ENCODE peak calls at places on chromosomes 3 and 15, in eight cellular contexts. One of them, this sample, is unnamed.

GRCh38 chr3:73351423-73352071 is 273.2 kb downstream of the PDZRN3 start:
- DNase-seq in stimulated activated CD4-positive, alpha-beta T cell treated with anti-CD3 and anti-CD28 coated beads, Interleukin-12 subunit alpha, Interleukin-12 subunit beta, amount 100 ng/mL, for 48 hours: no peak
- DNase-seq in EH: peak; percentile 5
- DNase-seq in SK-MEL-5: no peak
- DNase-seq in activated T-helper 1 cell treated with anti-CD3 and anti-CD28 coated beads, Interleukin-2, amount 50 U/mL, for 16 hours: no peak
- DNase-seq in fibroblast of mammary gland: no peak
- DNase-seq in GM12864: no peak
- DNase-seq in lung: no peak
- DNase-seq in this sample: no peak

GRCh38 chr3:166111562-166111961 is 274.3 kb upstream of the BCHE start:
- DNase-seq in stimulated activated CD4-positive, alpha-beta T cell treated with anti-CD3 and anti-CD28 coated beads, Interleukin-12 subunit alpha, Interleukin-12 subunit beta, amount 100 ng/mL, for 48 hours: no peak
- DNase-seq in EH: no peak
- DNase-seq in SK-MEL-5: no peak
- DNase-seq in activated T-helper 1 cell treated with anti-CD3 and anti-CD28 coated beads, Interleukin-2, amount 50 U/mL, for 16 hours: no peak
- DNase-seq in fibroblast of mammary gland: no peak
- DNase-seq in GM12864: no peak
- DNase-seq in lung: no peak
- DNase-seq in this sample: no peak

GRCh38 chr15:50144342-50145120 is 25.5 kb upstream of the ATP8B4 start:
- DNase-seq in stimulated activated CD4-positive, alpha-beta T cell treated with anti-CD3 and anti-CD28 coated beads, Interleukin-12 subunit alpha, Interleukin-12 subunit beta, amount 100 ng/mL, for 48 hours: no peak
- DNase-seq in EH: no peak
- DNase-seq in SK-MEL-5: no peak
- DNase-seq in activated T-helper 1 cell treated with anti-CD3 and anti-CD28 coated beads, Interleukin-2, amount 50 U/mL, for 16 hours: no peak
- DNase-seq in fibroblast of mammary gland: no peak
- DNase-seq in GM12864: no peak
- DNase-seq in lung: no peak
- DNase-seq in this sample: no peak

GRCh38 chr3:87196879-87197278 is 30.2 kb upstream of the CHMP2B start:
- DNase-seq in stimulated activated CD4-positive, alpha-beta T cell treated with anti-CD3 and anti-CD28 coated beads, Interleukin-12 subunit alpha, Interleukin-12 subunit beta, amount 100 ng/mL, for 48 hours: no peak
- DNase-seq in EH: no peak
- DNase-seq in SK-MEL-5: no peak
- DNase-seq in activated T-helper 1 cell treated with anti-CD3 and anti-CD28 coated beads, Interleukin-2, amount 50 U/mL, for 16 hours: no peak
- DNase-seq in fibroblast of mammary gland: no peak
- DNase-seq in GM12864: no peak
- DNase-seq in lung: no peak
- DNase-seq in this sample: no peak

GRCh38 chr3:177300039-177300833 is 103.0 kb upstream of the TBL1XR1 start:
- DNase-seq in stimulated activated CD4-positive, alpha-beta T cell treated with anti-CD3 and anti-CD28 coated beads, Interleukin-12 subunit alpha, Interleukin-12 subunit beta, amount 100 ng/mL, for 48 hours: no peak
- DNase-seq in EH: peak; percentile 36
- DNase-seq in SK-MEL-5: no peak
- DNase-seq in activated T-helper 1 cell treated with anti-CD3 and anti-CD28 coated beads, Interleukin-2, amount 50 U/mL, for 16 hours: no peak
- DNase-seq in fibroblast of mammary gland: peak; percentile 16
- DNase-seq in GM12864: no peak
- DNase-seq in lung: peak; percentile 42
- DNase-seq in this sample: no peak

GRCh38 chr3:87076951-87077350 is 86.0 kb upstream of the VGLL3 start:
- DNase-seq in stimulated activated CD4-positive, alpha-beta T cell treated with anti-CD3 and anti-CD28 coated beads, Interleukin-12 subunit alpha, Interleukin-12 subunit beta, amount 100 ng/mL, for 48 hours: no peak
- DNase-seq in EH: peak; percentile 86
- DNase-seq in SK-MEL-5: no peak
- DNase-seq in activated T-helper 1 cell treated with anti-CD3 and anti-CD28 coated beads, Interleukin-2, amount 50 U/mL, for 16 hours: no peak
- DNase-seq in fibroblast of mammary gland: peak; percentile 75
- DNase-seq in GM12864: no peak
- DNase-seq in lung: no peak
- DNase-seq in this sample: no peak

GRCh38 chr3:31265646-31266423 is 266.9 kb upstream of the STT3B start:
- DNase-seq in stimulated activated CD4-positive, alpha-beta T cell treated with anti-CD3 and anti-CD28 coated beads, Interleukin-12 subunit alpha, Interleukin-12 subunit beta, amount 100 ng/mL, for 48 hours: no peak
- DNase-seq in EH: no peak
- DNase-seq in SK-MEL-5: no peak
- DNase-seq in activated T-helper 1 cell treated with anti-CD3 and anti-CD28 coated beads, Interleukin-2, amount 50 U/mL, for 16 hours: no peak
- DNase-seq in fibroblast of mammary gland: no peak
- DNase-seq in GM12864: no peak
- DNase-seq in lung: no peak
- DNase-seq in this sample: peak; percentile 53

GRCh38 chr15:50146661-50147060 is 27.6 kb upstream of the ATP8B4 start:
- DNase-seq in stimulated activated CD4-positive, alpha-beta T cell treated with anti-CD3 and anti-CD28 coated beads, Interleukin-12 subunit alpha, Interleukin-12 subunit beta, amount 100 ng/mL, for 48 hours: no peak
- DNase-seq in EH: peak; percentile 20
- DNase-seq in SK-MEL-5: no peak
- DNase-seq in activated T-helper 1 cell treated with anti-CD3 and anti-CD28 coated beads, Interleukin-2, amount 50 U/mL, for 16 hours: no peak
- DNase-seq in fibroblast of mammary gland: no peak
- DNase-seq in GM12864: no peak
- DNase-seq in lung: no peak
- DNase-seq in this sample: no peak

GRCh38 chr3:23961913-23962312 is 16.8 kb downstream of the NR1D2 start:
- DNase-seq in stimulated activated CD4-positive, alpha-beta T cell treated with anti-CD3 and anti-CD28 coated beads, Interleukin-12 subunit alpha, Interleukin-12 subunit beta, amount 100 ng/mL, for 48 hours: no peak
- DNase-seq in EH: no peak
- DNase-seq in SK-MEL-5: no peak
- DNase-seq in activated T-helper 1 cell treated with anti-CD3 and anti-CD28 coated beads, Interleukin-2, amount 50 U/mL, for 16 hours: no peak
- DNase-seq in fibroblast of mammary gland: no peak
- DNase-seq in GM12864: no peak
- DNase-seq in lung: no peak
- DNase-seq in this sample: no peak

GRCh38 chr15:91769919-91770318 is 83.6 kb upstream of the SLCO3A1 start:
- DNase-seq in stimulated activated CD4-positive, alpha-beta T cell treated with anti-CD3 and anti-CD28 coated beads, Interleukin-12 subunit alpha, Interleukin-12 subunit beta, amount 100 ng/mL, for 48 hours: no peak
- DNase-seq in EH: no peak
- DNase-seq in SK-MEL-5: no peak
- DNase-seq in activated T-helper 1 cell treated with anti-CD3 and anti-CD28 coated beads, Interleukin-2, amount 50 U/mL, for 16 hours: no peak
- DNase-seq in fibroblast of mammary gland: no peak
- DNase-seq in GM12864: no peak
- DNase-seq in lung: no peak
- DNase-seq in this sample: no peak

GRCh38 chr3:187744169-187745151 is 808 bp downstream of the BCL6 start:
- DNase-seq in stimulated activated CD4-positive, alpha-beta T cell treated with anti-CD3 and anti-CD28 coated beads, Interleukin-12 subunit alpha, Interleukin-12 subunit beta, amount 100 ng/mL, for 48 hours: peak; percentile 35
- DNase-seq in EH: peak; percentile 66
- DNase-seq in SK-MEL-5: peak; percentile 35
- DNase-seq in activated T-helper 1 cell treated with anti-CD3 and anti-CD28 coated beads, Interleukin-2, amount 50 U/mL, for 16 hours: peak; percentile 42
- DNase-seq in fibroblast of mammary gland: peak; percentile 36
- DNase-seq in GM12864: no peak
- DNase-seq in lung: no peak
- DNase-seq in this sample: no peak

GRCh38 chr15:97598353-97598798 is 362.1 kb upstream of the ARRDC4 start:
- DNase-seq in stimulated activated CD4-positive, alpha-beta T cell treated with anti-CD3 and anti-CD28 coated beads, Interleukin-12 subunit alpha, Interleukin-12 subunit beta, amount 100 ng/mL, for 48 hours: no peak
- DNase-seq in EH: no peak
- DNase-seq in SK-MEL-5: no peak
- DNase-seq in activated T-helper 1 cell treated with anti-CD3 and anti-CD28 coated beads, Interleukin-2, amount 50 U/mL, for 16 hours: no peak
- DNase-seq in fibroblast of mammary gland: no peak
- DNase-seq in GM12864: no peak
- DNase-seq in lung: no peak
- DNase-seq in this sample: no peak

GRCh38 chr3:52094591-52095485 is 38.5 kb upstream of the DUSP7 start:
- DNase-seq in stimulated activated CD4-positive, alpha-beta T cell treated with anti-CD3 and anti-CD28 coated beads, Interleukin-12 subunit alpha, Interleukin-12 subunit beta, amount 100 ng/mL, for 48 hours: no peak
- DNase-seq in EH: no peak
- DNase-seq in SK-MEL-5: no peak
- DNase-seq in activated T-helper 1 cell treated with anti-CD3 and anti-CD28 coated beads, Interleukin-2, amount 50 U/mL, for 16 hours: no peak
- DNase-seq in fibroblast of mammary gland: no peak
- DNase-seq in GM12864: no peak
- DNase-seq in lung: no peak
- DNase-seq in this sample: no peak

GRCh38 chr3:126390751-126391150 is 4.0 kb upstream of the CFAP100 start:
- DNase-seq in stimulated activated CD4-positive, alpha-beta T cell treated with anti-CD3 and anti-CD28 coated beads, Interleukin-12 subunit alpha, Interleukin-12 subunit beta, amount 100 ng/mL, for 48 hours: no peak
- DNase-seq in EH: no peak
- DNase-seq in SK-MEL-5: no peak
- DNase-seq in activated T-helper 1 cell treated with anti-CD3 and anti-CD28 coated beads, Interleukin-2, amount 50 U/mL, for 16 hours: no peak
- DNase-seq in fibroblast of mammary gland: no peak
- DNase-seq in GM12864: no peak
- DNase-seq in lung: no peak
- DNase-seq in this sample: no peak

GRCh38 chr3:156246939-156247725 is 126.8 kb downstream of the KCNAB1 start:
- DNase-seq in stimulated activated CD4-positive, alpha-beta T cell treated with anti-CD3 and anti-CD28 coated beads, Interleukin-12 subunit alpha, Interleukin-12 subunit beta, amount 100 ng/mL, for 48 hours: no peak
- DNase-seq in EH: peak; percentile 22
- DNase-seq in SK-MEL-5: no peak
- DNase-seq in activated T-helper 1 cell treated with anti-CD3 and anti-CD28 coated beads, Interleukin-2, amount 50 U/mL, for 16 hours: no peak
- DNase-seq in fibroblast of mammary gland: peak; percentile 72
- DNase-seq in GM12864: no peak
- DNase-seq in lung: no peak
- DNase-seq in this sample: no peak